ENCODE peak calls at places on chromosome 19, in nine cellular contexts. One of them, this sample, is unnamed.

GRCh38 chr19:49988433-49988832 is 27.5 kb upstream of the SIGLEC11 start:
- DNase-seq in activated CD4-positive, alpha-beta T cell treated with anti-CD3 and anti-CD28 coated beads for 4 hours: no peak
- DNase-seq in RPMI8226: no peak
- DNase-seq in skeletal muscle cell: no peak
- DNase-seq in T-cell: no peak
- DNase-seq in naive B cell: no peak
- DNase-seq in naive thymus-derived CD8-positive, alpha-beta T cell: no peak
- DNase-seq in lung microvascular endothelial cell: peak; percentile 37
- DNase-seq in activated T-cell treated with anti-CD3 and anti-CD28 coated beads, Interleukin-2, amount 50 U/mL, for 72 hours: peak; percentile 47
- DNase-seq in this sample: no peak

GRCh38 chr19:49553451-49554271 is 25.9 kb downstream of the RCN3 start:
- DNase-seq in activated CD4-positive, alpha-beta T cell treated with anti-CD3 and anti-CD28 coated beads for 4 hours: peak; percentile 67
- DNase-seq in RPMI8226: no peak
- DNase-seq in skeletal muscle cell: no peak
- DNase-seq in T-cell: no peak
- DNase-seq in naive B cell: no peak
- DNase-seq in naive thymus-derived CD8-positive, alpha-beta T cell: peak; percentile 47
- DNase-seq in lung microvascular endothelial cell: peak; percentile 86
- DNase-seq in activated T-cell treated with anti-CD3 and anti-CD28 coated beads, Interleukin-2, amount 50 U/mL, for 72 hours: peak; percentile 78
- DNase-seq in this sample: peak; percentile 78

GRCh38 chr19:1922803-1923202 is 17.6 kb downstream of the ADAT3 start:
- DNase-seq in activated CD4-positive, alpha-beta T cell treated with anti-CD3 and anti-CD28 coated beads for 4 hours: no peak
- DNase-seq in RPMI8226: no peak
- DNase-seq in skeletal muscle cell: no peak
- DNase-seq in T-cell: no peak
- DNase-seq in naive B cell: no peak
- DNase-seq in naive thymus-derived CD8-positive, alpha-beta T cell: no peak
- DNase-seq in lung microvascular endothelial cell: no peak
- DNase-seq in activated T-cell treated with anti-CD3 and anti-CD28 coated beads, Interleukin-2, amount 50 U/mL, for 72 hours: no peak
- DNase-seq in this sample: no peak

GRCh38 chr19:45601115-45601514 is 897 bp downstream of the GPR4 start:
- DNase-seq in activated CD4-positive, alpha-beta T cell treated with anti-CD3 and anti-CD28 coated beads for 4 hours: no peak
- DNase-seq in RPMI8226: no peak
- DNase-seq in skeletal muscle cell: no peak
- DNase-seq in T-cell: no peak
- DNase-seq in naive B cell: no peak
- DNase-seq in naive thymus-derived CD8-positive, alpha-beta T cell: no peak
- DNase-seq in lung microvascular endothelial cell: peak; percentile 33
- DNase-seq in activated T-cell treated with anti-CD3 and anti-CD28 coated beads, Interleukin-2, amount 50 U/mL, for 72 hours: no peak
- DNase-seq in this sample: no peak

GRCh38 chr19:10137751-10138682 is 18.3 kb upstream of the EIF3G start:
- DNase-seq in activated CD4-positive, alpha-beta T cell treated with anti-CD3 and anti-CD28 coated beads for 4 hours: no peak
- DNase-seq in RPMI8226: no peak
- DNase-seq in skeletal muscle cell: no peak
- DNase-seq in T-cell: no peak
- DNase-seq in naive B cell: no peak
- DNase-seq in naive thymus-derived CD8-positive, alpha-beta T cell: no peak
- DNase-seq in lung microvascular endothelial cell: no peak
- DNase-seq in activated T-cell treated with anti-CD3 and anti-CD28 coated beads, Interleukin-2, amount 50 U/mL, for 72 hours: no peak
- DNase-seq in this sample: no peak

GRCh38 chr19:18279266-18279515 is 2.2 kb downstream of the JUND start:
- DNase-seq in activated CD4-positive, alpha-beta T cell treated with anti-CD3 and anti-CD28 coated beads for 4 hours: no peak
- DNase-seq in RPMI8226: no peak
- DNase-seq in skeletal muscle cell: no peak
- DNase-seq in T-cell: no peak
- DNase-seq in naive B cell: no peak
- DNase-seq in naive thymus-derived CD8-positive, alpha-beta T cell: no peak
- DNase-seq in lung microvascular endothelial cell: no peak
- DNase-seq in activated T-cell treated with anti-CD3 and anti-CD28 coated beads, Interleukin-2, amount 50 U/mL, for 72 hours: no peak
- DNase-seq in this sample: no peak

GRCh38 chr19:36573948-36574726 is 1.0 kb upstream of the ZNF529 start:
- DNase-seq in activated CD4-positive, alpha-beta T cell treated with anti-CD3 and anti-CD28 coated beads for 4 hours: no peak
- DNase-seq in RPMI8226: no peak
- DNase-seq in skeletal muscle cell: no peak
- DNase-seq in T-cell: no peak
- DNase-seq in naive B cell: no peak
- DNase-seq in naive thymus-derived CD8-positive, alpha-beta T cell: no peak
- DNase-seq in lung microvascular endothelial cell: peak; percentile 35
- DNase-seq in activated T-cell treated with anti-CD3 and anti-CD28 coated beads, Interleukin-2, amount 50 U/mL, for 72 hours: no peak
- DNase-seq in this sample: no peak

GRCh38 chr19:6066661-6067646 is 43.3 kb downstream of the RFX2 start:
- DNase-seq in activated CD4-positive, alpha-beta T cell treated with anti-CD3 and anti-CD28 coated beads for 4 hours: no peak
- DNase-seq in RPMI8226: no peak
- DNase-seq in skeletal muscle cell: no peak
- DNase-seq in T-cell: peak; percentile 34
- DNase-seq in naive B cell: no peak
- DNase-seq in naive thymus-derived CD8-positive, alpha-beta T cell: no peak
- DNase-seq in lung microvascular endothelial cell: peak; percentile 99
- DNase-seq in activated T-cell treated with anti-CD3 and anti-CD28 coated beads, Interleukin-2, amount 50 U/mL, for 72 hours: no peak
- DNase-seq in this sample: no peak

GRCh38 chr19:10655457-10656312 is 1.5 kb downstream of the ILF3 start:
- DNase-seq in activated CD4-positive, alpha-beta T cell treated with anti-CD3 and anti-CD28 coated beads for 4 hours: no peak
- DNase-seq in RPMI8226: peak; percentile 41
- DNase-seq in skeletal muscle cell: no peak
- DNase-seq in T-cell: no peak
- DNase-seq in naive B cell: no peak
- DNase-seq in naive thymus-derived CD8-positive, alpha-beta T cell: no peak
- DNase-seq in lung microvascular endothelial cell: peak; percentile 54
- DNase-seq in activated T-cell treated with anti-CD3 and anti-CD28 coated beads, Interleukin-2, amount 50 U/mL, for 72 hours: no peak
- DNase-seq in this sample: no peak

This sample was measured in keratinocyte.